ENCODE peak calls at places on chromosomes 3 and 15, in nine cellular contexts. Y, A, X, J, E, S, I, Z and L are unnamed samples.

GRCh38 chr3:82133070-82133606 is 371.7 kb upstream of the GBE1 start:
- DNase-seq in A (peak; percentile 35), Y (peak; percentile 63), I (peak; percentile 19), J (peak; percentile 56), S (peak; percentile 47), Z (peak; percentile 60), E (peak; percentile 68), X (peak; percentile 2), L (no peak)

GRCh38 chr3:135260025-135260424 is 465.0 kb downstream of the EPHB1 start:
- DNase-seq in Y (no peak), S (no peak), E (no peak), Z (no peak), A (no peak), I (no peak), X (no peak), J (no peak), L (no peak)

GRCh38 chr3:66037330-66037985 is 1.3 kb downstream of the MAGI1 start:
- DNase-seq in J (peak; percentile 38), A (no peak), S (peak; percentile 50), X (no peak), Z (peak; percentile 39), E (peak; percentile 38), Y (peak; percentile 64), I (no peak), L (no peak)

GRCh38 chr3:12541625-12542024 is 3.7 kb downstream of the MKRN2OS start:
- DNase-seq in J (no peak), X (no peak), Z (peak; percentile 13), S (no peak), A (no peak), Y (no peak), E (no peak), I (no peak), L (no peak)

GRCh38 chr3:45947361-45947760 is 4.1 kb downstream of the CXCR6 start:
- DNase-seq in Y (peak; percentile 61), Z (no peak), I (no peak), E (no peak), X (no peak), J (no peak), A (no peak), S (no peak), L (no peak)

GRCh38 chr15:24761704-24762302 is 86.2 kb downstream of the NPAP1 start:
- DNase-seq in E (peak; percentile 4), Z (no peak), A (no peak), Y (peak; percentile 19), I (no peak), X (no peak), J (no peak), S (no peak), L (no peak)

GRCh38 chr3:141093971-141094401 is 42.8 kb downstream of the SPSB4 start:
- DNase-seq in Z (no peak), S (no peak), A (no peak), I (no peak), E (peak; percentile 42), X (no peak), J (no peak), Y (no peak), L (no peak)

GRCh38 chr3:163058190-163058854 is 1561.7 kb downstream of the OTOL1 start:
- DNase-seq in Y (no peak), Z (no peak), E (no peak), J (no peak), I (no peak), A (no peak), S (no peak), X (no peak), L (no peak)

GRCh38 chr3:71226565-71227281 is 356.8 kb downstream of the FOXP1 start:
- DNase-seq in Y (peak; percentile 82), I (peak; percentile 57), X (peak; percentile 63), Z (no peak), A (no peak), S (no peak), J (peak; percentile 74), E (peak; percentile 50), L (peak; percentile 81)

GRCh38 chr3:177337548-177338331 is 140.5 kb upstream of the TBL1XR1 start:
- DNase-seq in A (no peak), E (peak; percentile 80), Z (no peak), S (no peak), X (no peak), I (no peak), J (peak; percentile 52), Y (peak; percentile 82), L (peak; percentile 66)

GRCh38 chr15:89299896-89300295 is 34.7 kb downstream of the POLG start:
- DNase-seq in E (peak; percentile 43), S (no peak), J (peak; percentile 17), I (no peak), A (peak; percentile 16), Y (peak; percentile 64), Z (no peak), X (no peak), L (no peak)

GRCh38 chr3:180409170-180409569 is 192.8 kb upstream of the TTC14 start:
- DNase-seq in E (no peak), Y (no peak), A (no peak), X (no peak), I (no peak), S (no peak), J (no peak), Z (no peak), L (no peak)

GRCh38 chr3:132399054-132399929 is 18.0 kb upstream of the DNAJC13 start:
- DNase-seq in J (peak; percentile 56), I (peak; percentile 8), X (no peak), S (no peak), Z (peak; percentile 39), E (peak; percentile 61), Y (peak; percentile 68), A (peak; percentile 48), L (no peak)

GRCh38 chr3:114794894-114795630 is 352.0 kb downstream of the ZBTB20 start:
- DNase-seq in S (no peak), I (no peak), J (no peak), Y (no peak), E (no peak), A (no peak), X (no peak), Z (no peak), L (no peak)

GRCh38 chr15:29124581-29125381 is 144.8 kb downstream of the NSMCE3 start:
- DNase-seq in J (peak; percentile 31), A (peak; percentile 73), Y (peak; percentile 12), Z (no peak), S (no peak), E (peak; percentile 62), X (no peak), I (no peak), L (no peak)

GRCh38 chr3:52076900-52077299 is 20.5 kb upstream of the DUSP7 start:
- DNase-seq in I (no peak), J (no peak), E (no peak), A (no peak), X (no peak), S (no peak), Y (no peak), Z (no peak), L (no peak)